ENCODE peak calls at places on chromosomes 5 and 9, in seven cellular contexts. One of them, this sample, is unnamed.

GRCh38 chr9:79610019-79610760 is 38.4 kb downstream of the TLE4 start:
- DNase-seq in aorta: no peak
- DNase-seq in fibroblast of lung: peak
- DNase-seq in upper lobe of right lung: no peak
- DNase-seq in CD4-positive, alpha-beta T cell: no peak
- DNase-seq in WERI-Rb-1: no peak
- DNase-seq in mesenchymal stem cell: peak
- DNase-seq in this sample: no peak

GRCh38 chr9:18255158-18255629 is 218.8 kb upstream of the ADAMTSL1 start:
- DNase-seq in aorta: peak
- DNase-seq in fibroblast of lung: peak
- DNase-seq in upper lobe of right lung: peak
- DNase-seq in CD4-positive, alpha-beta T cell: peak
- DNase-seq in WERI-Rb-1: peak
- DNase-seq in mesenchymal stem cell: peak
- DNase-seq in this sample: peak

GRCh38 chr5:119328753-119329602 is 26.8 kb upstream of the TNFAIP8 start:
- DNase-seq in aorta: no peak
- DNase-seq in fibroblast of lung: peak
- DNase-seq in upper lobe of right lung: no peak
- DNase-seq in CD4-positive, alpha-beta T cell: peak
- DNase-seq in WERI-Rb-1: no peak
- DNase-seq in mesenchymal stem cell: peak
- DNase-seq in this sample: no peak

GRCh38 chr5:118794281-118794680 is 194.1 kb downstream of the DTWD2 start:
- DNase-seq in aorta: no peak
- DNase-seq in fibroblast of lung: no peak
- DNase-seq in upper lobe of right lung: no peak
- DNase-seq in CD4-positive, alpha-beta T cell: no peak
- DNase-seq in WERI-Rb-1: no peak
- DNase-seq in mesenchymal stem cell: no peak
- DNase-seq in this sample: no peak

GRCh38 chr9:73155389-73155788 is 3.7 kb downstream of the ANXA1 start:
- DNase-seq in aorta: no peak
- DNase-seq in fibroblast of lung: no peak
- DNase-seq in upper lobe of right lung: no peak
- DNase-seq in CD4-positive, alpha-beta T cell: no peak
- DNase-seq in WERI-Rb-1: no peak
- DNase-seq in mesenchymal stem cell: no peak
- DNase-seq in this sample: no peak

GRCh38 chr9:35070823-35071813 is 1.3 kb downstream of the VCP start:
- DNase-seq in aorta: no peak
- DNase-seq in fibroblast of lung: no peak
- DNase-seq in upper lobe of right lung: no peak
- DNase-seq in CD4-positive, alpha-beta T cell: no peak
- DNase-seq in WERI-Rb-1: no peak
- DNase-seq in mesenchymal stem cell: no peak
- DNase-seq in this sample: no peak

GRCh38 chr5:172638209-172638768 is 2.8 kb upstream of the NEURL1B start:
- DNase-seq in aorta: peak
- DNase-seq in fibroblast of lung: no peak
- DNase-seq in upper lobe of right lung: no peak
- DNase-seq in CD4-positive, alpha-beta T cell: no peak
- DNase-seq in WERI-Rb-1: no peak
- DNase-seq in mesenchymal stem cell: no peak
- DNase-seq in this sample: no peak

GRCh38 chr5:29972597-29972996 is 1220.9 kb upstream of the CDH6 start:
- DNase-seq in aorta: no peak
- DNase-seq in fibroblast of lung: no peak
- DNase-seq in upper lobe of right lung: no peak
- DNase-seq in CD4-positive, alpha-beta T cell: no peak
- DNase-seq in WERI-Rb-1: no peak
- DNase-seq in mesenchymal stem cell: no peak
- DNase-seq in this sample: no peak

GRCh38 chr9:92770005-92770995 is 5.7 kb upstream of the BICD2 start:
- DNase-seq in aorta: peak
- DNase-seq in fibroblast of lung: no peak
- DNase-seq in upper lobe of right lung: no peak
- DNase-seq in CD4-positive, alpha-beta T cell: no peak
- DNase-seq in WERI-Rb-1: no peak
- DNase-seq in mesenchymal stem cell: peak
- DNase-seq in this sample: no peak

GRCh38 chr5:37005252-37005651 is 128.7 kb downstream of the NIPBL start:
- DNase-seq in aorta: no peak
- DNase-seq in fibroblast of lung: peak
- DNase-seq in upper lobe of right lung: no peak
- DNase-seq in CD4-positive, alpha-beta T cell: no peak
- DNase-seq in WERI-Rb-1: no peak
- DNase-seq in mesenchymal stem cell: peak
- DNase-seq in this sample: no peak

GRCh38 chr5:9057406-9058000 is 488.4 kb downstream of the SEMA5A start:
- DNase-seq in aorta: no peak
- DNase-seq in fibroblast of lung: peak
- DNase-seq in upper lobe of right lung: no peak
- DNase-seq in CD4-positive, alpha-beta T cell: no peak
- DNase-seq in WERI-Rb-1: no peak
- DNase-seq in mesenchymal stem cell: no peak
- DNase-seq in this sample: no peak

GRCh38 chr9:70504814-70505213 is 90.4 kb upstream of the KLF9 start:
- DNase-seq in aorta: no peak
- DNase-seq in fibroblast of lung: peak
- DNase-seq in upper lobe of right lung: no peak
- DNase-seq in CD4-positive, alpha-beta T cell: no peak
- DNase-seq in WERI-Rb-1: no peak
- DNase-seq in mesenchymal stem cell: no peak
- DNase-seq in this sample: no peak

GRCh38 chr5:130141689-130142320 is 237.5 kb downstream of the CHSY3 start:
- DNase-seq in aorta: peak
- DNase-seq in fibroblast of lung: peak
- DNase-seq in upper lobe of right lung: peak
- DNase-seq in CD4-positive, alpha-beta T cell: no peak
- DNase-seq in WERI-Rb-1: peak
- DNase-seq in mesenchymal stem cell: peak
- DNase-seq in this sample: no peak

GRCh38 chr5:84634256-84634655 is 249.6 kb upstream of the EDIL3 start:
- DNase-seq in aorta: no peak
- DNase-seq in fibroblast of lung: peak
- DNase-seq in upper lobe of right lung: peak
- DNase-seq in CD4-positive, alpha-beta T cell: no peak
- DNase-seq in WERI-Rb-1: no peak
- DNase-seq in mesenchymal stem cell: no peak
- DNase-seq in this sample: no peak

DNA sequence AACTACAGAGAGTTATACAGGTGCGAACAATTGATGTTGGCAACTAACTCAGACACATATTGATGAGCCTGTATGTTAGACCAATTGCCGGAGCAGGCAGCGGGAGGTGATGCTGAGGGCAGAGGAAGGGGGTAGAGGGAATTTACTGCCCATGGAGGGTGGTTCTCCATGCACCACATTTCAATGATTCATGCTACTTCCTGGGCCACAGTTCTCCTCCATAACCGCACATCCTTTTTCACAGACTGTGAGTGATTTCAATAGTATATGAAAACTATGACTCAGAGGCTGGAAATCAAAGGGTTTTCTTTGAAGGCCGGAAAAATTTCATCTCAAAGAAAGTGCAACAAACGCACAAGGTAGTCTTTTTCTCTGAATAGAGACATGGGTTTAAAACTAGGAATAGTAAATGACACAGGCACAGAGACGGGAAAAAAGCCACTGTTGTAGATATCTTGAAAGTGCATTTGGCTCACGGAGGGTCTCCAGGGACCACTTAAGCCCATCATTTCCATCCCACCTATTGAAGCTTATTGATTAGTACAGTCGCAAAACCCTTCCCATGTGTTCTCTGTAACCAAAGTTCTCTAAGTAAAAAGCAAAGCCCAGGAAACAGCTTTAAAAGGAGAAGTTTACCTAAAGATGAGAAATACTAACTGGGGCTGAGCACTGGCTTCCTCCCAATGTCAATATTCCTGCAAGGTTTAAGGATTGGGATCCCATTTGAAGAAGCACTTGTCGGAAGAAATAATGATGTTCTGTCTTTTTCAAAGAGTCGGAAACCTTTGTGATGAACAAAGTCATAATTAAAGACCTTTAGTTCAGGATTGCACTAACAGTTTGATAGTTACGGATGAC is 28.0 kb upstream of the ADAM19 start:
- DNase-seq in aorta: no peak
- DNase-seq in fibroblast of lung: peak
- DNase-seq in upper lobe of right lung: no peak
- DNase-seq in CD4-positive, alpha-beta T cell: peak
- DNase-seq in WERI-Rb-1: no peak
- DNase-seq in mesenchymal stem cell: peak
- DNase-seq in this sample: no peak
- H3K27ac ChIP-seq in aorta: no peak
- H3K27ac ChIP-seq in fibroblast of lung: no peak
- H3K27ac ChIP-seq in upper lobe of right lung: no peak
- H3K27ac ChIP-seq in CD4-positive, alpha-beta T cell: peak
- H3K27ac ChIP-seq in WERI-Rb-1: no peak
- H3K27ac ChIP-seq in mesenchymal stem cell: peak
- H3K27ac ChIP-seq in this sample: no peak

GRCh38 chr5:73378765-73379164 is 69.8 kb downstream of the FOXD1 start:
- DNase-seq in aorta: no peak
- DNase-seq in fibroblast of lung: no peak
- DNase-seq in upper lobe of right lung: no peak
- DNase-seq in CD4-positive, alpha-beta T cell: no peak
- DNase-seq in WERI-Rb-1: no peak
- DNase-seq in mesenchymal stem cell: no peak
- DNase-seq in this sample: no peak

GRCh38 chr5:73380052-73380451 is 68.5 kb downstream of the FOXD1 start:
- DNase-seq in aorta: no peak
- DNase-seq in fibroblast of lung: no peak
- DNase-seq in upper lobe of right lung: no peak
- DNase-seq in CD4-positive, alpha-beta T cell: no peak
- DNase-seq in WERI-Rb-1: no peak
- DNase-seq in mesenchymal stem cell: no peak
- DNase-seq in this sample: no peak

GRCh38 chr5:73380710-73381586 is 67.6 kb downstream of the FOXD1 start:
- DNase-seq in aorta: no peak
- DNase-seq in fibroblast of lung: no peak
- DNase-seq in upper lobe of right lung: peak
- DNase-seq in CD4-positive, alpha-beta T cell: no peak
- DNase-seq in WERI-Rb-1: no peak
- DNase-seq in mesenchymal stem cell: no peak
- DNase-seq in this sample: no peak

GRCh38 chr5:73378070-73378469 is 70.5 kb downstream of the FOXD1 start:
- DNase-seq in aorta: no peak
- DNase-seq in fibroblast of lung: peak
- DNase-seq in upper lobe of right lung: no peak
- DNase-seq in CD4-positive, alpha-beta T cell: no peak
- DNase-seq in WERI-Rb-1: no peak
- DNase-seq in mesenchymal stem cell: peak
- DNase-seq in this sample: no peak

DNA sequence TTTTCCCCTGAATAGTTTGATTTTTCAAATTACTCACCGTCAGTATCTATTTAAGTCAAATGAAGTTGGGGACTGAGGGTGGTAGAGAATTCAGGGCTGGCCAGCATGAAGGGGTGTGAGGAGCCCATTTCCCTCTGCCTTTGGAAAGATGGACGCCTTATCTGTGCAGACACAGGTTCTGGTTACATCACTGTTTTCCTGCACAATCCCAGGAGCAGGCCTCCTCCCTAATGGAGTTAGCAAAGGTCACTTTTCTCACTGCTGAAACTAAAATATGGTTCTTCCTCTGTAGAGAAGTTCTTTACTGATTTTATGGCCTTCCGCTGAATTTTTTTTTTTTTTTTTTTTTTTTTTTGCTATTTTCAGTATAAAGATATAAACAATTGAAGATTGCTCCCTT is 69.1 kb downstream of the FOXD1 start:
- DNase-seq in aorta: no peak
- DNase-seq in fibroblast of lung: no peak
- DNase-seq in upper lobe of right lung: no peak
- DNase-seq in CD4-positive, alpha-beta T cell: no peak
- DNase-seq in WERI-Rb-1: no peak
- DNase-seq in mesenchymal stem cell: no peak
- DNase-seq in this sample: no peak
- H3K27ac ChIP-seq in aorta: no peak
- H3K27ac ChIP-seq in fibroblast of lung: no peak
- H3K27ac ChIP-seq in upper lobe of right lung: no peak
- H3K27ac ChIP-seq in CD4-positive, alpha-beta T cell: no peak
- H3K27ac ChIP-seq in WERI-Rb-1: no peak
- H3K27ac ChIP-seq in mesenchymal stem cell: no peak
- H3K27ac ChIP-seq in this sample: no peak

GRCh38 chr9:129876815-129877214 is 41.6 kb downstream of the USP20 start:
- DNase-seq in aorta: no peak
- DNase-seq in fibroblast of lung: no peak
- DNase-seq in upper lobe of right lung: no peak
- DNase-seq in CD4-positive, alpha-beta T cell: no peak
- DNase-seq in WERI-Rb-1: no peak
- DNase-seq in mesenchymal stem cell: no peak
- DNase-seq in this sample: no peak
- H3K27ac ChIP-seq in aorta: no peak
- H3K27ac ChIP-seq in fibroblast of lung: no peak
- H3K27ac ChIP-seq in upper lobe of right lung: no peak
- H3K27ac ChIP-seq in CD4-positive, alpha-beta T cell: no peak
- H3K27ac ChIP-seq in WERI-Rb-1: peak
- H3K27ac ChIP-seq in mesenchymal stem cell: no peak
- H3K27ac ChIP-seq in this sample: no peak

GRCh38 chr9:130825809-130826208 is 9.2 kb upstream of the ABL1 start:
- DNase-seq in aorta: no peak
- DNase-seq in fibroblast of lung: no peak
- DNase-seq in upper lobe of right lung: no peak
- DNase-seq in CD4-positive, alpha-beta T cell: no peak
- DNase-seq in WERI-Rb-1: no peak
- DNase-seq in mesenchymal stem cell: no peak
- DNase-seq in this sample: no peak

GRCh38 chr9:130823435-130823834 is 11.6 kb upstream of the ABL1 start:
- DNase-seq in aorta: no peak
- DNase-seq in fibroblast of lung: peak
- DNase-seq in upper lobe of right lung: no peak
- DNase-seq in CD4-positive, alpha-beta T cell: no peak
- DNase-seq in WERI-Rb-1: no peak
- DNase-seq in mesenchymal stem cell: peak
- DNase-seq in this sample: no peak

GRCh38 chr9:130824616-130825015 is 10.4 kb upstream of the ABL1 start:
- DNase-seq in aorta: no peak
- DNase-seq in fibroblast of lung: no peak
- DNase-seq in upper lobe of right lung: no peak
- DNase-seq in CD4-positive, alpha-beta T cell: no peak
- DNase-seq in WERI-Rb-1: no peak
- DNase-seq in mesenchymal stem cell: no peak
- DNase-seq in this sample: no peak

GRCh38 chr9:130825051-130825651 is 9.9 kb upstream of the ABL1 start:
- DNase-seq in aorta: no peak
- DNase-seq in fibroblast of lung: peak
- DNase-seq in upper lobe of right lung: no peak
- DNase-seq in CD4-positive, alpha-beta T cell: no peak
- DNase-seq in WERI-Rb-1: peak
- DNase-seq in mesenchymal stem cell: peak
- DNase-seq in this sample: no peak

DNA sequence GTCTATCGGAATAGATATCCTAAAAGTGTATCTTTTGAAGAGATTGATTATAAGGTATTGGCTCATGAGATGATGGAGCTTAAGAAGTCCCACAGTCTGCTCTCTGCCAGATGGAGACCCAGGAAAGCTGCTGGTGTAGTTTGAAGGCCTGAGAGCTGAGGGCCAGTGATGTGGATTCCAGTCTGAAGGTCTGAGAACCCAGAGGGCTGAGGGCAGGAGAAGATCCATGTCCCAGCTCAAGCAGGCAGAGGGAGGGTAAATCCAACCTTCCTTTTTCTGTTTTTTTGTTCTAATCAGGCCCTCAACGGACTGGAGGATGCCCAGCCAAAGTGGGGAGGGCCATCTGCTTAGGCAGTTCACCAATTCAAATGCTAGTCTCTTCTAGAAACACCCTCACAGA is 11.0 kb upstream of the ABL1 start:
- DNase-seq in aorta: no peak
- DNase-seq in fibroblast of lung: no peak
- DNase-seq in upper lobe of right lung: no peak
- DNase-seq in CD4-positive, alpha-beta T cell: no peak
- DNase-seq in WERI-Rb-1: peak
- DNase-seq in mesenchymal stem cell: peak
- DNase-seq in this sample: no peak
- H3K27ac ChIP-seq in aorta: peak
- H3K27ac ChIP-seq in fibroblast of lung: peak
- H3K27ac ChIP-seq in upper lobe of right lung: peak
- H3K27ac ChIP-seq in CD4-positive, alpha-beta T cell: no peak
- H3K27ac ChIP-seq in WERI-Rb-1: peak
- H3K27ac ChIP-seq in mesenchymal stem cell: peak
- H3K27ac ChIP-seq in this sample: peak

This sample was measured in caudate nucleus.